ENCODE peak calls at places on chromosomes 16 and 17, in seven cellular contexts. F is LNCaP clone FGC, P is fibroblast of lung, E is fibroblast of pulmonary artery, N is cardiac fibroblast, G is mesendoderm, W is neural progenitor cell. A is an unnamed sample.

GRCh38 chr16:71637398-71637797 is 11.4 kb downstream of the MARVELD3 start:
- DNase-seq in W (peak), N (peak), E (peak), P (peak), G (peak), F (no peak), A (peak)

GRCh38 chr16:50260206-50261159 is 5.9 kb upstream of the ADCY7 start:
- DNase-seq in P (no peak), G (no peak), N (no peak), F (no peak), W (no peak), E (no peak), A (no peak)

GRCh38 chr17:81335388-81336157 is 40.5 kb upstream of the SLC38A10 start:
- DNase-seq in E (no peak), W (no peak), P (no peak), G (no peak), N (no peak), F (no peak), A (no peak)

GRCh38 chr17:27256225-27257030 is 37.5 kb upstream of the WSB1 start:
- DNase-seq in N (peak), G (no peak), W (no peak), E (peak), F (peak), P (peak), A (peak)

GRCh38 chr16:75029854-75030253 is 31.0 kb downstream of the ZNRF1 start:
- DNase-seq in N (peak), P (peak), E (peak), W (no peak), G (no peak), F (no peak), A (peak)

GRCh38 chr16:54242199-54242598 is 44.4 kb downstream of the IRX3 start:
- DNase-seq in G (peak), F (no peak), P (no peak), E (no peak), N (no peak), W (peak), A (no peak)

GRCh38 chr17:74963656-74964055 is 8.9 kb downstream of the HID1 start:
- DNase-seq in P (no peak), F (no peak), E (no peak), W (peak), G (peak), N (no peak), A (no peak)

GRCh38 chr16:53417011-53417410 is 17.3 kb upstream of the RBL2 start:
- DNase-seq in P (peak), G (peak), F (no peak), E (peak), N (peak), W (no peak), A (no peak)

GRCh38 chr17:869067-869466 is 86.9 kb downstream of the MRM3 start:
- DNase-seq in W (no peak), P (peak), E (peak), F (no peak), G (no peak), N (peak), A (peak)

GRCh38 chr17:19748807-19749193 is 702 bp upstream of the ALDH3A1 start:
- DNase-seq in G (no peak), P (no peak), F (no peak), N (no peak), W (no peak), E (no peak), A (no peak)

GRCh38 chr17:42760652-42761581 is at the start of gene RAMP2:
- DNase-seq in F (no peak), N (no peak), E (no peak), P (peak), W (peak), G (peak), A (peak)

GRCh38 chr16:47143677-47144558 is at the start of gene NETO2:
- DNase-seq in P (peak), G (peak), N (peak), F (peak), E (peak), W (peak), A (peak)

GRCh38 chr17:46782250-46782953 is 36.1 kb downstream of the WNT3 start:
- DNase-seq in E (peak), F (no peak), P (no peak), G (peak), W (peak), N (peak), A (peak)

GRCh38 chr16:57999971-58000705 is at the start of gene ZNF319:
- DNase-seq in E (no peak), G (peak), N (no peak), P (peak), W (peak), F (no peak), A (no peak)
- H3K4me3 ChIP-seq in E (peak), G (peak), N (peak), P (peak), W (peak), F (peak), A (peak)

DNA sequence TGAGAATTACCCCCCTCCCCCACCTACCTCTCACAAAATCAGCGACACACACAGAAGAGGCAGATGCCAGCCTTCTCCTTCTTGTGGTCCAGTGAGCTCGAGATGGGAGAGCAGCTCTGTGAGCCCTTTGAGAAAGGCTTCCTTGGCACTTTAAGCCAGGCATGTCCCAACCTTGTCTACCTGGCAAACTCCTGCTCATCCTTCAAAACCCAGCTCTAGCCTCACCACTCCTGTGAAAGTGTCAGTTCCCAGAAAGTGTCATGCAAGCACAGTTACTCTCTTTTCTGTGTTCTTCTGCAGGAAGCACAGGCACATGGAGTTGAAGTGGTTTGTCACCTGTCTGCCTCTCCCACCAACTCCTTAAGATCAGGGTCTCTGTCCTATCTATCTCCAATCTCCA is 1.6 kb downstream of the TMEM98 start:
- DNase-seq in E (no peak), P (no peak), F (no peak), G (no peak), W (no peak), N (no peak), A (peak)
- H3K4me3 ChIP-seq in E (peak), P (no peak), F (no peak), G (no peak), W (peak), N (no peak), A (peak)

DNA sequence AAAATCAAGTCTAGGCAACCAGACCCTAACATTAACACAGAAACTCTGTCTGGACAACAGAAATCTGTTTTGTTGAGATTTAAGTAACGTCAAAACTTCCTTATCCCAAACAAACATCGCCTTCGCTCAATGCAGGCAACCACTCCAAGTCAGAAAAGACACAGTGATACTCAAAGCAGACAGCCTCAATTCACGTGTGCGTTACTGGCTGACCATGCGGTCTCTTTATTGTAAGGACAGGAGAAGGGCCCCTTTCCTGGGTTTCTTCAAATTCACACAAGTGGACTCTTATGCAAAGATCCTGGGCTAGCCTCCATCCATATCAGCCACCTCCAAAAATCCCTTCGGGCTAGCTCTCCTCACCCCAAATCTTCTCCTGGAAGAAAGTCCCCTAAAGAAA is 467.7 kb downstream of the SOX9 start:
- DNase-seq in F (no peak), G (no peak), W (no peak), N (peak), E (no peak), P (no peak), A (no peak)
- H3K4me3 ChIP-seq in F (no peak), G (no peak), W (no peak), N (no peak), E (no peak), P (no peak), A (no peak)

DNA sequence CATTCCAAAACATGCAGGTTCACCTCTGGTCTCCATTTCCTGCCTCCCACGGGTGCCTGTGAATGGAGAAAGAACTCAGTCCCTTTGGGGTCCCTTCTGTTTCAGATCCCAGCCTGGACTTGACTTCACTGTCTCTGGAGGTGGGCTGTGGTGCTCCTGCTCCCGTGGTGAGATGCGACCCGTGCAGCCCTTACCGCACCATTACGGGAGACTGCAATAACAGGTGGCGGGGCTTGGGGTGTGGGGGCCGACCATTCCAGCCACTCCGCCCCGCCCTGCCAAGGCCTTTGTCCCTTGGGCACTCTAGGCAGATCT is 10.5 kb downstream of the LPO start:
- DNase-seq in N (no peak), G (no peak), F (no peak), P (no peak), E (no peak), W (no peak), A (no peak)
- H3K4me3 ChIP-seq in N (peak), G (no peak), F (no peak), P (no peak), E (no peak), W (peak), A (peak)

DNA sequence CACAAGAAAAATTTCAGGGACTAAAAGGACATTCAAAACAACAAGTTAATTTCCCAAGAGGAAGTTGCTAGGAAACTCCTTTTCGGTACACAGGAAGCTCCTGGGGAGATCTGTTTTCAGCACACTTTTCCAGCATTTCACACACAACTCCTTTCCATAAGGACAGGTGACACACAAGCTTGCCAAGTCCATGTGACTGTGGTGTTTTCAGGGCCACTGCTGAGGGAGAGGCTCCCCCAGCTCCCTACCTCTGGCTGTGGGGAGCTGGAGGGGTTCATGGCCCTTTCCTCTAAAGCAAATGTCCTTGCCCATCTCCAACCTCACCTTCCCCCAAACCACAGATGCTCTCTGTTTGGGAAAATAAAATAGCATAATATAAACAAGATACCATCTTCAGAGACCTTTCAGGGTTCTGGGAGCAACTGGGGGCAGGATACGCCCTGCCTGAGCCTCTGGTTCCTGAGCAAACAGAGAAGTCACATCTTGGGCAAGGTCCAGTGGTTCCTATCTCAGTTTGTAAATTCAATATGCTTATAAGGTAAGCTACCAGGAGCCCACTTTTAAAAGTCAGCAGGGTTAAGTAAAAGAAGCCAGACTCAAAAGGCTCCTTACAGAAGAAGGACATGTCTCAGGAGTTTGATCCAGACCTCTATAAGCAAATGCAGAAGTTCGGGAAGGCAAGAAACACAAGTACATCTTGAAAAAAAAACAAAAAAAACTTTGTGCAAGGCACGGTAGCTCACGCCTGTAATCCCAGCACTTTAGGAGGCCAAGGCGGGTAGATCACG is 3.0 kb downstream of the PDZD9 start:
- DNase-seq in E (peak), N (no peak), W (no peak), G (no peak), P (no peak), F (peak), A (no peak)
- H3K4me3 ChIP-seq in E (no peak), N (no peak), W (no peak), G (no peak), P (no peak), F (no peak), A (no peak)

DNA sequence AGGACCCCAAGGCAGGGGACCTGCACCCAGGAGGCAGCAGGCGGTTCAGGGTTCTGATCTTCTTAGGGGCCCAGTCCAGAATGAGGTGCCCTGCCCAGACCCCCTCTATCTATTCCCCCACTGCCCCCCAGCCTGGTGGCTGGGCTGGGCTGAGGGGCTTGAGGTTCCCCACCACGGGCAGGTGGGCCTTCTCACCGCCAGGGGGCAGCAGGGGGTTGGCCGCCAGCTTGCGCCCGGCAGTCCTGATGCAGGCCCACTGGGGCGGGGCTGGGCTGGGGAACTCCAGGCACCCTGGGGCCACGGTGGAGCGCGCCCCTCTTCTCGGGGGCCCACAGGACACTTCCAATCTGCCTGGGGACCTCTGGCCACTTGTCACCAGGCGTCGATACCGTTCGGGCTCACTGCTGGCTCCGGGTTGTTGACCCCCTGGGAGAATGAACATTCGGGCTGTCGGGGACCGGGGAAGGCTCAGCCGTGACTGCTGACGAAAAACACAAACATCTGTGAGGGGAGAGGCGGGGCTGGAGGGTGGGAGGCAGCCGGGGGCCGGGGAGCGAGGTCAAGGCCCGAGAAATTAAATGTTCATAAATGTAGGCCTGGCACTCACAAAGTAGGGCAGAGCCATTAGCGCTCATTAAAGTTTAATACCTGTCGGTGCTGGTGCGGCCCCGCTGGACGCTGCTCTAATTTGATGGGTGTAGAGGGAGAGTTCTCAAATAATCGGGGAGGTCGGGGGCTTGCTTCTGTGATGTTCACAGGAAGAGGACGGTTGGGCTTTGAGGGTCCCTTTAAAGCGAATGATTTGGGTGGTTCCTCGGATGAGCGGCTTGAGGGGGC is 219.2 kb upstream of the GSE1 start:
- DNase-seq in N (peak), W (peak), F (no peak), E (peak), G (peak), P (no peak), A (peak)
- H3K4me3 ChIP-seq in N (no peak), W (no peak), F (no peak), E (no peak), G (no peak), P (no peak), A (no peak)

GRCh38 chr16:89316701-89317100 is 99.2 kb downstream of the ZNF778 start:
- DNase-seq in E (no peak), F (no peak), P (no peak), W (no peak), N (no peak), G (no peak), A (no peak)
- H3K4me3 ChIP-seq in E (no peak), F (no peak), P (no peak), W (no peak), N (no peak), G (no peak), A (no peak)

DNA sequence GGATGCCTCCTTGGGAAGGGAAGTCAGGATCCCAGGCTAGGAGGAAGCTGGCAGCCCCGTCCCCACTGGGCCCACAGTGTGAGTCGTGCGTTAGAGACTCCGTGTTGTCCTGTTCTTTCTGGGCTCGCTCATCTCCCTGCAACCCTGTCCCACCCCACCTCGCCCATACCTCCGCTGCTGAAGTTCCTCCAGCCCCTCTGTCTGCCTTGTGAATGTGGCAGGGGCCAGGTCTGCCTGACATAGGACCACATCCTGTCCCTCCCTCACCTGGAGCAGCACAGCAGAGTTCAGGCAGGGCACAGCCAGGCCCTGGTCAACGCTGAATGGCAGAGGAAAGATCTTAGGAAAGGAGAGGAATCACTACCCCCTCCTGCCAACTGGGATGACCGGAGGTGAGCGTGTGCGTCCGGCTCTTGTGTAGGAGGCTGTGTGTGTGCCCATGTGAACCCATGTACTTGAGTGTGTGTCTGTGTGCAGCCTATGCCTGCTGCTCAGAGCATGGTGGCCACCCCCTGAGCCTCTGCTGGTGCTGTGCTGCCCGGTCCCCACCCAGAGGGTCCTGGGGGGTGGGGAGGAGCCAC is 12.8 kb downstream of the KCNJ18 start:
- DNase-seq in G (no peak), F (no peak), N (no peak), P (no peak), E (no peak), W (no peak), A (no peak)
- H3K4me3 ChIP-seq in G (no peak), F (no peak), N (no peak), P (no peak), E (no peak), W (no peak), A (no peak)

A was measured in foreskin fibroblast.